ENCODE peak calls at places on chromosome 3, in seven cellular contexts. One of them, this sample, is unnamed.

GRCh38 chr3:122497425-122497824 is 17.3 kb downstream of the KPNA1 start:
- DNase-seq in H1: no peak
- DNase-seq in HCT116: peak; percentile 45
- DNase-seq in GM12878: peak; percentile 72
- DNase-seq in HepG2: no peak
- DNase-seq in K562: no peak
- DNase-seq in SK-N-SH: no peak
- DNase-seq in this sample: no peak

GRCh38 chr3:113117511-113118302 is 93.7 kb upstream of the BOC start:
- DNase-seq in H1: no peak
- DNase-seq in HCT116: no peak
- DNase-seq in GM12878: no peak
- DNase-seq in HepG2: no peak
- DNase-seq in K562: no peak
- DNase-seq in SK-N-SH: no peak
- DNase-seq in this sample: no peak

GRCh38 chr3:49173116-49173791 is 1.9 kb downstream of the KLHDC8B start:
- DNase-seq in H1: no peak
- DNase-seq in HCT116: no peak
- DNase-seq in GM12878: no peak
- DNase-seq in HepG2: peak; percentile 41
- DNase-seq in K562: peak; percentile 53
- DNase-seq in SK-N-SH: peak; percentile 88
- DNase-seq in this sample: no peak

GRCh38 chr3:39126532-39127071 is 19.1 kb downstream of the TTC21A start:
- DNase-seq in H1: no peak
- DNase-seq in HCT116: no peak
- DNase-seq in GM12878: no peak
- DNase-seq in HepG2: peak; percentile 56
- DNase-seq in K562: peak; percentile 62
- DNase-seq in SK-N-SH: peak; percentile 52
- DNase-seq in this sample: peak; percentile 70

GRCh38 chr3:5264093-5264610 is 76.6 kb downstream of the EDEM1 start:
- DNase-seq in H1: no peak
- DNase-seq in HCT116: no peak
- DNase-seq in GM12878: no peak
- DNase-seq in HepG2: no peak
- DNase-seq in K562: no peak
- DNase-seq in SK-N-SH: no peak
- DNase-seq in this sample: no peak

GRCh38 chr3:186653984-186654383 is 11.8 kb upstream of the HRG start:
- DNase-seq in H1: peak; percentile 54
- DNase-seq in HCT116: peak; percentile 13
- DNase-seq in GM12878: no peak
- DNase-seq in HepG2: peak; percentile 60
- DNase-seq in K562: no peak
- DNase-seq in SK-N-SH: peak; percentile 32
- DNase-seq in this sample: no peak

GRCh38 chr3:27360113-27361078 is 8.8 kb downstream of the NEK10 start:
- DNase-seq in H1: no peak
- DNase-seq in HCT116: no peak
- DNase-seq in GM12878: no peak
- DNase-seq in HepG2: peak; percentile 99
- DNase-seq in K562: no peak
- DNase-seq in SK-N-SH: no peak
- DNase-seq in this sample: no peak

GRCh38 chr3:46612324-46612723 is at the start of gene FAM240A:
- DNase-seq in H1: no peak
- DNase-seq in HCT116: no peak
- DNase-seq in GM12878: no peak
- DNase-seq in HepG2: no peak
- DNase-seq in K562: no peak
- DNase-seq in SK-N-SH: no peak
- DNase-seq in this sample: no peak

GRCh38 chr3:155618575-155618974 is 126.3 kb downstream of the PLCH1 start:
- DNase-seq in H1: no peak
- DNase-seq in HCT116: no peak
- DNase-seq in GM12878: no peak
- DNase-seq in HepG2: no peak
- DNase-seq in K562: no peak
- DNase-seq in SK-N-SH: no peak
- DNase-seq in this sample: no peak

DNA sequence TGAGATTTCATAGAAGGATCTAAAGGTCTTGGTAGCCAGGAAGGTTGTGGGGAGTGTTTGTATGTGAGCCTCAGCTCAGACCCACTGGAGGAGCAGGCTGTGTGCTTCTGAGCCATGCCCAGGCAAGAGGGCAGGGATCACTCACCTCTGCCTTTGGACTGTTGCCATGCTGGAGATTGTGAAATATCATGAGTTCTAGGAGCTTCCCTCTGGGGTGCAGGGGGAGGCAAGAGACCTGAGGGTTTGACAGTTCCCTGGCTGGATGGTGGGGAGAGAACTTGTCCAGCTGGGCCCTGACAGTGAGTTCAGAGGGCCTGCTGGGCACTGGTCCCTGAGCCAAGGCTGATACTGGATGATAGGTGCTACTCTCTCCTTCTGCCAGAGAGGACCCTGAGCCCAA is 6.0 kb downstream of the SLC6A1 start:
- DNase-seq in H1: no peak
- DNase-seq in HCT116: no peak
- DNase-seq in GM12878: no peak
- DNase-seq in HepG2: no peak
- DNase-seq in K562: no peak
- DNase-seq in SK-N-SH: no peak
- DNase-seq in this sample: no peak
- TF ChIP-seq JUND in H1: no peak
- TF ChIP-seq JUND in HCT116: no peak
- TF ChIP-seq JUND in GM12878: no peak
- TF ChIP-seq JUND in HepG2: no peak
- TF ChIP-seq JUND in K562: no peak
- TF ChIP-seq JUND in SK-N-SH: no peak
- TF ChIP-seq JUND in this sample: no peak

GRCh38 chr3:72818915-72819314 is 29.3 kb downstream of the SHQ1 start:
- DNase-seq in H1: no peak
- DNase-seq in HCT116: no peak
- DNase-seq in GM12878: no peak
- DNase-seq in HepG2: no peak
- DNase-seq in K562: no peak
- DNase-seq in SK-N-SH: no peak
- DNase-seq in this sample: no peak

GRCh38 chr3:72818092-72818721 is 30.0 kb downstream of the SHQ1 start:
- DNase-seq in H1: no peak
- DNase-seq in HCT116: peak; percentile 4
- DNase-seq in GM12878: no peak
- DNase-seq in HepG2: no peak
- DNase-seq in K562: no peak
- DNase-seq in SK-N-SH: peak; percentile 54
- DNase-seq in this sample: no peak

GRCh38 chr3:72821170-72821781 is 27.0 kb downstream of the SHQ1 start:
- DNase-seq in H1: no peak
- DNase-seq in HCT116: no peak
- DNase-seq in GM12878: no peak
- DNase-seq in HepG2: no peak
- DNase-seq in K562: no peak
- DNase-seq in SK-N-SH: no peak
- DNase-seq in this sample: peak; percentile 12

GRCh38 chr3:72816843-72817485 is 31.3 kb downstream of the SHQ1 start:
- DNase-seq in H1: no peak
- DNase-seq in HCT116: no peak
- DNase-seq in GM12878: no peak
- DNase-seq in HepG2: no peak
- DNase-seq in K562: no peak
- DNase-seq in SK-N-SH: no peak
- DNase-seq in this sample: no peak

GRCh38 chr3:72820405-72820804 is 27.8 kb downstream of the SHQ1 start:
- DNase-seq in H1: no peak
- DNase-seq in HCT116: no peak
- DNase-seq in GM12878: no peak
- DNase-seq in HepG2: no peak
- DNase-seq in K562: no peak
- DNase-seq in SK-N-SH: no peak
- DNase-seq in this sample: no peak
- TF ChIP-seq JUND in H1: no peak
- TF ChIP-seq JUND in HCT116: no peak
- TF ChIP-seq JUND in GM12878: no peak
- TF ChIP-seq JUND in HepG2: no peak
- TF ChIP-seq JUND in K562: no peak
- TF ChIP-seq JUND in SK-N-SH: no peak
- TF ChIP-seq JUND in this sample: no peak

GRCh38 chr3:127607675-127608361 is 9.6 kb downstream of the MCM2 start:
- DNase-seq in H1: no peak
- DNase-seq in HCT116: no peak
- DNase-seq in GM12878: no peak
- DNase-seq in HepG2: no peak
- DNase-seq in K562: no peak
- DNase-seq in SK-N-SH: no peak
- DNase-seq in this sample: no peak

GRCh38 chr3:127611251-127611650 is 13.0 kb downstream of the MCM2 start:
- DNase-seq in H1: no peak
- DNase-seq in HCT116: no peak
- DNase-seq in GM12878: no peak
- DNase-seq in HepG2: no peak
- DNase-seq in K562: no peak
- DNase-seq in SK-N-SH: no peak
- DNase-seq in this sample: no peak

GRCh38 chr3:127608362-127608718 is 10.1 kb downstream of the MCM2 start:
- DNase-seq in H1: no peak
- DNase-seq in HCT116: no peak
- DNase-seq in GM12878: no peak
- DNase-seq in HepG2: no peak
- DNase-seq in K562: no peak
- DNase-seq in SK-N-SH: no peak
- DNase-seq in this sample: no peak

GRCh38 chr3:127612966-127613365 is 14.8 kb downstream of the MCM2 start:
- DNase-seq in H1: no peak
- DNase-seq in HCT116: no peak
- DNase-seq in GM12878: no peak
- DNase-seq in HepG2: no peak
- DNase-seq in K562: no peak
- DNase-seq in SK-N-SH: no peak
- DNase-seq in this sample: no peak

DNA sequence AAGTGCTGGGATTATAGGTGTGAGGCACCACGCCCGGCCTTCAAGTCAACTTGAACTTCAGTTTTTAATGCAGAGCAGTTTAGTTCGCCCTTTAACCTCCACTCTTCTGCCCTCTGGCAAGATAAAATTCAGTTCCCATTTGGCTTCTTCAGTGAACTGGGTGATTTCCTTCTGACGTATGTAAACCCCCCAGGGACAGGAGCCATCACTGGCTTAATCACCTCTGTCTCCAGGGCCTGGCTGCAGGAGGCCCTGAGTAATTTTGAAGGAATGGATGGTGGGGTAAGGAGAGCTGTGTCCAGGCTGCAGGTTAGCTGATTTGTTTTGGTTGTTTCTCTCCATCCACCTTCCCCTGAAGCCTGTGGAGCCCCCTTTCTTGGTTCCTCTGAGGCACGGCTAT is 11.9 kb downstream of the MCM2 start:
- DNase-seq in H1: no peak
- DNase-seq in HCT116: no peak
- DNase-seq in GM12878: no peak
- DNase-seq in HepG2: no peak
- DNase-seq in K562: no peak
- DNase-seq in SK-N-SH: no peak
- DNase-seq in this sample: no peak
- TF ChIP-seq JUND in H1: no peak
- TF ChIP-seq JUND in HCT116: no peak
- TF ChIP-seq JUND in GM12878: no peak
- TF ChIP-seq JUND in HepG2: no peak
- TF ChIP-seq JUND in K562: no peak
- TF ChIP-seq JUND in SK-N-SH: no peak
- TF ChIP-seq JUND in this sample: no peak

GRCh38 chr3:107765524-107765923 is 242.8 kb downstream of the BBX start:
- DNase-seq in H1: no peak
- DNase-seq in HCT116: no peak
- DNase-seq in GM12878: no peak
- DNase-seq in HepG2: no peak
- DNase-seq in K562: no peak
- DNase-seq in SK-N-SH: no peak
- DNase-seq in this sample: no peak

GRCh38 chr3:107761391-107761790 is 238.6 kb downstream of the BBX start:
- DNase-seq in H1: no peak
- DNase-seq in HCT116: no peak
- DNase-seq in GM12878: no peak
- DNase-seq in HepG2: peak; percentile 54
- DNase-seq in K562: no peak
- DNase-seq in SK-N-SH: no peak
- DNase-seq in this sample: no peak

GRCh38 chr3:107756649-107757048 is 233.9 kb downstream of the BBX start:
- DNase-seq in H1: no peak
- DNase-seq in HCT116: no peak
- DNase-seq in GM12878: no peak
- DNase-seq in HepG2: no peak
- DNase-seq in K562: no peak
- DNase-seq in SK-N-SH: no peak
- DNase-seq in this sample: no peak

GRCh38 chr3:107757140-107757539 is 234.4 kb downstream of the BBX start:
- DNase-seq in H1: no peak
- DNase-seq in HCT116: no peak
- DNase-seq in GM12878: no peak
- DNase-seq in HepG2: no peak
- DNase-seq in K562: no peak
- DNase-seq in SK-N-SH: peak; percentile 47
- DNase-seq in this sample: no peak

DNA sequence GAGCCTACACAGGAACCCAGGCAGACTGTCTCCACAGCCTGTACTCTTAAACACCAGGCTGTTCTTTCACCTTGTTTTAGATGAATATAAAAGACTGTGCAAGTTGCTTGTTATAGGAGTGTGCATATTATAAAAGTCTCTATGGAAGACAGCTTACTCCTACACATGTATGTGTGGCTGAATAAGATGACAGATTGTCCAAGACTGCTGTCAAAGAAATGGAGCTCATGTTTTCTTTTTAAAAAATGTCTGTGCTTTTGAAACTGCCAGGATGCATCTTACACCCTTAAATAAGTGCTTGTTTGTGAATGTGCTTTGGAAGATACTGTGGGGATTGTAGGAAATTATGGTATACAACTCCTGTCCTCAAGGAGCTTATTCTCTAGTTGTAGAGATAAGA is 237.4 kb downstream of the BBX start:
- DNase-seq in H1: no peak
- DNase-seq in HCT116: no peak
- DNase-seq in GM12878: no peak
- DNase-seq in HepG2: no peak
- DNase-seq in K562: no peak
- DNase-seq in SK-N-SH: no peak
- DNase-seq in this sample: no peak
- TF ChIP-seq JUND in H1: no peak
- TF ChIP-seq JUND in HCT116: no peak
- TF ChIP-seq JUND in GM12878: no peak
- TF ChIP-seq JUND in HepG2: no peak
- TF ChIP-seq JUND in K562: no peak
- TF ChIP-seq JUND in SK-N-SH: no peak
- TF ChIP-seq JUND in this sample: no peak

DNA sequence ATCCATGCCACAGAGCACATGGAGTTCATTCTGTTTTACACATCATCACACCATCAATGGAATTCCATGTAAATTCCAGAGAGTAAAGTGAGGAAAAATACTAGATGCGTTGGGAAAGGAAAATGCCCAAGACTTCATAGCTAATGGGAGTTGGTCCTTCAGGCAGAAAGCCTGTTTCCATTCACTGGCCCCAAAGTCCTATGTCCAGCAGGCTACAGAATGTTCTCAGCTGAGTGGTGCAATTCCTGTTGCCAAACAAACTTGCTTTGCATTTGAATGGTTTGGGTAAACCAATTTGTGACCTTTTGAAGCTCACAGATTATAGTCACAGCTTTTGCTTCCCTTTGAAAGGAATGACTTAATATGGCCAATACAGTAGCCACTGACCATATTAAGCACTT is 164.6 kb upstream of the PFN2 start:
- DNase-seq in H1: no peak
- DNase-seq in HCT116: no peak
- DNase-seq in GM12878: no peak
- DNase-seq in HepG2: no peak
- DNase-seq in K562: no peak
- DNase-seq in SK-N-SH: no peak
- DNase-seq in this sample: no peak
- TF ChIP-seq JUND in H1: no peak
- TF ChIP-seq JUND in HCT116: no peak
- TF ChIP-seq JUND in GM12878: no peak
- TF ChIP-seq JUND in HepG2: no peak
- TF ChIP-seq JUND in K562: no peak
- TF ChIP-seq JUND in SK-N-SH: no peak
- TF ChIP-seq JUND in this sample: no peak

This sample was measured in T47D.